ENCODE peak calls at places on chromosome 6, in nine cellular contexts. B is Ammon's horn; H is brain microvascular endothelial cell; U is dorsolateral prefrontal cortex; M is left cardiac atrium; K is amygdala; J is stimulated activated CD4-positive, alpha-beta T cell treated with anti-CD3 and anti-CD28 coated beads, Interleukin-4, amount 100 ng/mL, for 48 hours; I is GOT3; G is Caki2. Q is an unnamed sample.

GRCh38 chr6:118525913-118526490 is 22.1 kb upstream of the PLN start:
- DNase-seq in J (no peak), K (no peak), H (no peak), I (no peak), U (no peak), M (no peak), G (no peak), B (no peak), Q (no peak)

GRCh38 chr6:111614833-111615582 is 9.3 kb upstream of the TRAF3IP2 start:
- DNase-seq in I (no peak), K (no peak), U (no peak), M (no peak), G (no peak), J (no peak), B (no peak), H (no peak), Q (peak; percentile 70)

GRCh38 chr6:90689172-90689571 is 102.3 kb upstream of the MAP3K7 start:
- DNase-seq in I (no peak), M (no peak), G (no peak), K (no peak), B (no peak), U (no peak), J (no peak), H (no peak), Q (no peak)

GRCh38 chr6:165726915-165727314 is 63.9 kb upstream of the PDE10A start:
- DNase-seq in I (no peak), M (no peak), J (no peak), B (no peak), U (no peak), H (peak; percentile 52), G (no peak), K (no peak), Q (no peak)

GRCh38 chr6:136607204-136607931 is 57.1 kb upstream of the MAP7 start:
- DNase-seq in M (no peak), K (no peak), U (no peak), H (no peak), J (no peak), B (peak; percentile 27), G (no peak), I (no peak), Q (peak; percentile 64)

GRCh38 chr6:5205877-5206840 is 54.6 kb downstream of the LYRM4 start:
- DNase-seq in J (no peak), H (peak; percentile 75), K (peak; percentile 77), U (peak; percentile 78), I (no peak), M (peak; percentile 76), G (no peak), B (peak; percentile 93), Q (no peak)

GRCh38 chr6:150813993-150814359 is 51.5 kb upstream of the MTHFD1L start:
- DNase-seq in K (no peak), H (no peak), I (no peak), G (peak; percentile 54), B (no peak), M (no peak), U (no peak), J (no peak), Q (peak; percentile 49)

GRCh38 chr6:106997392-106998257 is 23.1 kb upstream of the CD24 start:
- DNase-seq in U (no peak), H (peak; percentile 8), G (peak; percentile 65), B (peak; percentile 38), I (no peak), J (peak; percentile 38), K (no peak), M (no peak), Q (peak; percentile 80)

GRCh38 chr6:111361648-111362047 is 121.4 kb downstream of the REV3L start:
- DNase-seq in J (no peak), U (peak; percentile 43), I (no peak), M (peak; percentile 42), B (peak; percentile 60), G (peak; percentile 32), K (no peak), H (peak; percentile 54), Q (peak; percentile 45)

GRCh38 chr6:55445648-55446204 is 118.5 kb downstream of the GFRAL start:
- DNase-seq in U (no peak), M (no peak), I (no peak), K (no peak), H (peak; percentile 18), J (no peak), B (peak; percentile 45), G (peak; percentile 25), Q (peak; percentile 43)

GRCh38 chr6:38959138-38959537 is 89.4 kb upstream of the GLP1R start:
- DNase-seq in H (no peak), M (no peak), U (no peak), K (no peak), I (no peak), G (no peak), B (no peak), J (no peak), Q (no peak)

GRCh38 chr6:131116755-131117360 is 18.4 kb upstream of the AKAP7 start:
- DNase-seq in H (peak; percentile 42), U (no peak), I (no peak), J (no peak), B (peak; percentile 50), M (no peak), K (no peak), G (peak; percentile 32), Q (peak; percentile 58)

GRCh38 chr6:85004283-85005010 is 240.0 kb upstream of the TBX18 start:
- DNase-seq in I (no peak), M (no peak), J (no peak), B (no peak), G (no peak), U (no peak), H (no peak), K (no peak), Q (no peak)

GRCh38 chr6:157326979-157327378 is 3.7 kb upstream of the TMEM242 start:
- DNase-seq in B (no peak), G (no peak), J (no peak), I (no peak), M (no peak), U (no peak), K (no peak), H (peak; percentile 50), Q (no peak)

GRCh38 chr6:108030223-108030622 is 44.3 kb downstream of the OSTM1 start:
- DNase-seq in K (no peak), I (no peak), J (no peak), B (no peak), G (no peak), M (no peak), U (no peak), H (no peak), Q (no peak)

GRCh38 chr6:109894181-109894580 is 83.9 kb upstream of the GPR6 start:
- DNase-seq in B (peak; percentile 19), M (no peak), G (no peak), J (no peak), I (no peak), U (no peak), K (no peak), H (no peak), Q (no peak)

GRCh38 chr6:160534050-160534696 is 129.9 kb downstream of the LPA start:
- DNase-seq in M (peak; percentile 43), K (peak; percentile 23), J (peak; percentile 37), B (peak; percentile 75), H (peak; percentile 46), I (no peak), G (peak; percentile 44), U (peak; percentile 68), Q (peak; percentile 70)

GRCh38 chr6:4489538-4489937 is 286.7 kb upstream of the CDYL start:
- DNase-seq in U (no peak), M (no peak), H (no peak), G (no peak), K (no peak), J (no peak), I (no peak), B (no peak), Q (no peak)

Q was measured in HT-29.